ENCODE peak calls at places on chromosomes 1 and 21, in ten cellular contexts. X, Q, Z, C, W, R, D, L, A and N are unnamed samples.

GRCh38 chr1:54409156-54410142 is 3.3 kb upstream of the SSBP3 start:
- DNase-seq in X (no peak), Q (no peak), Z (no peak), C (no peak), W (peak), R (peak), D (no peak), L (no peak), A (no peak), N (no peak)

GRCh38 chr1:19100008-19100407 is 110.1 kb downstream of the UBR4 start:
- DNase-seq in X (no peak), Q (no peak), Z (no peak), C (no peak), W (no peak), R (no peak), D (no peak), L (no peak), A (no peak), N (no peak)

GRCh38 chr1:229855999-229856650 is 210.9 kb upstream of the GALNT2 start:
- DNase-seq in X (no peak), Q (no peak), Z (no peak), C (no peak), W (peak), R (peak), D (peak), L (no peak), A (no peak), N (peak)

GRCh38 chr1:44609412-44609767 is 64.9 kb downstream of the TMEM53 start:
- DNase-seq in X (peak), Q (peak), Z (no peak), C (no peak), W (peak), R (peak), D (peak), L (no peak), A (no peak), N (peak)

GRCh38 chr1:53593758-53594380 is 134.7 kb downstream of the DMRTB1 start:
- DNase-seq in X (no peak), Q (no peak), Z (no peak), C (no peak), W (no peak), R (no peak), D (peak), L (no peak), A (no peak), N (no peak)

GRCh38 chr1:151537112-151537511 is 3.0 kb upstream of the TUFT1 start:
- DNase-seq in X (peak), Q (no peak), Z (no peak), C (no peak), W (no peak), R (no peak), D (no peak), L (no peak), A (peak), N (peak)

GRCh38 chr1:248000169-248000568 is 13.3 kb upstream of the OR2L5 start:
- DNase-seq in X (no peak), Q (no peak), Z (no peak), C (no peak), W (no peak), R (no peak), D (no peak), L (no peak), A (no peak), N (no peak)

GRCh38 chr1:242523968-242524570 is 428 bp downstream of the PLD5 start:
- DNase-seq in X (peak), Q (no peak), Z (no peak), C (peak), W (peak), R (peak), D (peak), L (no peak), A (no peak), N (peak)

GRCh38 chr21:42404534-42404933 is 832 bp downstream of the UBASH3A start:
- DNase-seq in X (no peak), Q (no peak), Z (no peak), C (no peak), W (no peak), R (no peak), D (no peak), L (no peak), A (no peak), N (no peak)

GRCh38 chr1:198880397-198880796 is 241.6 kb downstream of the PTPRC start:
- DNase-seq in X (peak), Q (no peak), Z (no peak), C (no peak), W (no peak), R (no peak), D (no peak), L (no peak), A (peak), N (peak)

GRCh38 chr1:54465351-54465811 is 59.2 kb upstream of the SSBP3 start:
- DNase-seq in X (no peak), Q (no peak), Z (no peak), C (no peak), W (no peak), R (no peak), D (no peak), L (no peak), A (no peak), N (no peak)

GRCh38 chr1:26278835-26279597 is 870 bp upstream of the SH3BGRL3 start:
- DNase-seq in X (peak), Q (no peak), Z (no peak), C (peak), W (peak), R (no peak), D (no peak), L (no peak), A (no peak), N (peak)

GRCh38 chr1:237812061-237812460 is 78.7 kb downstream of the ZP4 start:
- DNase-seq in X (no peak), Q (no peak), Z (no peak), C (no peak), W (no peak), R (no peak), D (no peak), L (no peak), A (no peak), N (no peak)

GRCh38 chr1:203478986-203479385 is 3.4 kb downstream of the PRELP start:
- DNase-seq in X (no peak), Q (no peak), Z (no peak), C (no peak), W (no peak), R (no peak), D (no peak), L (no peak), A (no peak), N (no peak)

GRCh38 chr1:246602194-246602593 is 35.9 kb downstream of the CNST start:
- DNase-seq in X (peak), Q (no peak), Z (no peak), C (peak), W (no peak), R (no peak), D (no peak), L (no peak), A (no peak), N (peak)

GRCh38 chr1:162822391-162823200 is 32.1 kb downstream of the HSD17B7 start:
- DNase-seq in X (no peak), Q (no peak), Z (no peak), C (peak), W (no peak), R (peak), D (peak), L (no peak), A (no peak), N (no peak)

GRCh38 chr1:181936768-181937581 is 124.5 kb downstream of the ZNF648 start:
- DNase-seq in X (no peak), Q (no peak), Z (peak), C (peak), W (peak), R (peak), D (peak), L (no peak), A (no peak), N (no peak)

GRCh38 chr1:24294757-24295371 is 24.3 kb upstream of the GRHL3 start:
- DNase-seq in X (no peak), Q (peak), Z (no peak), C (no peak), W (no peak), R (no peak), D (no peak), L (no peak), A (peak), N (peak)

GRCh38 chr1:110150330-110151174 is at the start of gene SLC6A17:
- DNase-seq in X (peak), Q (no peak), Z (peak), C (no peak), W (no peak), R (no peak), D (peak), L (no peak), A (peak), N (peak)

GRCh38 chr1:96472471-96472870 is 249.1 kb upstream of the PTBP2 start:
- DNase-seq in X (peak), Q (no peak), Z (no peak), C (no peak), W (no peak), R (no peak), D (no peak), L (no peak), A (peak), N (peak)

GRCh38 chr1:222418654-222419053 is 129.2 kb downstream of the HHIPL2 start:
- DNase-seq in X (no peak), Q (no peak), Z (no peak), C (no peak), W (no peak), R (no peak), D (no peak), L (no peak), A (no peak), N (no peak)

GRCh38 chr1:83033682-83034081 is 965.2 kb downstream of the TTLL7 start:
- DNase-seq in X (no peak), Q (no peak), Z (no peak), C (no peak), W (no peak), R (no peak), D (no peak), L (no peak), A (no peak), N (peak)

GRCh38 chr1:51302270-51302669 is 28.1 kb downstream of the TTC39A start:
- DNase-seq in X (no peak), Q (no peak), Z (no peak), C (no peak), W (no peak), R (no peak), D (no peak), L (no peak), A (no peak), N (no peak)